ENCODE peak calls at places on chromosomes 13 and 19, in seven cellular contexts. A is upper lobe of right lung, N is GM23338, C is testis, E is thyroid gland, Y is HCT116, J is H1. U is an unnamed sample.

GRCh38 chr19:34364830-34365462 is at the start of gene GPI:
- DNase-seq in A (peak), N (peak), C (peak), E (peak), Y (no peak), J (peak), U (peak)

GRCh38 chr13:39321578-39321977 is 281.4 kb downstream of the LHFPL6 start:
- DNase-seq in A (no peak), N (no peak), C (no peak), E (no peak), Y (no peak), J (no peak), U (no peak)

GRCh38 chr13:104691765-104692164 is 1625.5 kb upstream of the SLC10A2 start:
- DNase-seq in A (no peak), N (no peak), C (no peak), E (no peak), Y (no peak), J (no peak), U (peak)

GRCh38 chr13:32098275-32098674 is 66.7 kb downstream of the FRY start:
- DNase-seq in A (no peak), N (no peak), C (no peak), E (no peak), Y (no peak), J (no peak), U (no peak)

GRCh38 chr13:30165791-30166190 is 141.6 kb downstream of the KATNAL1 start:
- DNase-seq in A (no peak), N (peak), C (no peak), E (no peak), Y (no peak), J (no peak), U (no peak)

GRCh38 chr13:67001363-67001762 is 228.8 kb downstream of the PCDH9 start:
- DNase-seq in A (no peak), N (peak), C (no peak), E (no peak), Y (no peak), J (no peak), U (no peak)

GRCh38 chr13:41842029-41842428 is 118.9 kb downstream of the VWA8 start:
- DNase-seq in A (no peak), N (no peak), C (no peak), E (no peak), Y (no peak), J (no peak), U (no peak)

GRCh38 chr19:11849264-11849615 is 714 bp downstream of the ZNF439 start:
- DNase-seq in A (no peak), N (peak), C (peak), E (peak), Y (no peak), J (no peak), U (peak)

GRCh38 chr13:50594276-50594970 is 249.1 kb downstream of the DLEU7 start:
- DNase-seq in A (no peak), N (peak), C (no peak), E (no peak), Y (no peak), J (no peak), U (peak)

GRCh38 chr13:50678464-50679162 is 164.9 kb downstream of the DLEU7 start:
- DNase-seq in A (no peak), N (no peak), C (peak), E (no peak), Y (peak), J (no peak), U (no peak)

GRCh38 chr13:62537593-62537992 is 1121.9 kb upstream of the PCDH20 start:
- DNase-seq in A (no peak), N (no peak), C (no peak), E (no peak), Y (no peak), J (no peak), U (no peak)

GRCh38 chr13:33963134-33963533 is 145.2 kb downstream of the RFC3 start:
- DNase-seq in A (no peak), N (no peak), C (no peak), E (no peak), Y (no peak), J (no peak), U (no peak)

GRCh38 chr13:39603424-39603947 is 493 bp upstream of the LHFPL6 start:
- DNase-seq in A (no peak), N (peak), C (peak), E (peak), Y (no peak), J (no peak), U (no peak)

GRCh38 chr13:50345804-50346203 is 330.6 kb downstream of the KCNRG start:
- DNase-seq in A (no peak), N (no peak), C (no peak), E (no peak), Y (no peak), J (no peak), U (no peak)

GRCh38 chr13:39269411-39269810 is 231.2 kb downstream of the NHLRC3 start:
- DNase-seq in A (no peak), N (no peak), C (no peak), E (no peak), Y (no peak), J (no peak), U (no peak)

GRCh38 chr13:25455146-25455545 is 83.4 kb downstream of the ATP8A2 start:
- DNase-seq in A (no peak), N (no peak), C (no peak), E (peak), Y (no peak), J (no peak), U (no peak)

GRCh38 chr19:35143231-35143715 is at the start of gene FXYD7:
- DNase-seq in A (no peak), N (peak), C (no peak), E (no peak), Y (no peak), J (no peak), U (no peak)

GRCh38 chr13:90233933-90234672 is 1113.4 kb upstream of the MIR17HG start:
- DNase-seq in A (no peak), N (no peak), C (no peak), E (no peak), Y (no peak), J (no peak), U (no peak)

GRCh38 chr13:51765142-51765515 is 38.8 kb downstream of the DHRS12 start:
- DNase-seq in A (no peak), N (no peak), C (no peak), E (no peak), Y (no peak), J (no peak), U (no peak)

GRCh38 chr19:40717325-40717879 is 490 bp downstream of the ITPKC start:
- DNase-seq in A (peak), N (no peak), C (peak), E (no peak), Y (no peak), J (no peak), U (no peak)

GRCh38 chr13:98326274-98326673 is 149.2 kb upstream of the RNF113B start:
- DNase-seq in A (no peak), N (no peak), C (no peak), E (no peak), Y (no peak), J (no peak), U (no peak)

GRCh38 chr13:54433511-54434206 is 1405.0 kb downstream of the OLFM4 start:
- DNase-seq in A (no peak), N (no peak), C (no peak), E (no peak), Y (no peak), J (no peak), U (no peak)

GRCh38 chr19:30219682-30220081 is 152.5 kb upstream of the ZNF536 start:
- DNase-seq in A (no peak), N (no peak), C (no peak), E (no peak), Y (no peak), J (no peak), U (no peak)
- H3K4me3 ChIP-seq in A (no peak), N (no peak), C (no peak), E (no peak), Y (no peak), J (no peak), U (no peak)

GRCh38 chr19:58555920-58556632 is 1.2 kb upstream of the CHMP2A start:
- DNase-seq in A (no peak), N (no peak), C (no peak), E (no peak), Y (no peak), J (no peak), U (no peak)
- H3K4me3 ChIP-seq in A (peak), N (no peak), C (no peak), E (no peak), Y (peak), J (no peak), U (no peak)

GRCh38 chr19:6476896-6477431 is 4.6 kb downstream of the DENND1C start:
- DNase-seq in A (no peak), N (no peak), C (no peak), E (no peak), Y (no peak), J (no peak), U (no peak)
- H3K4me3 ChIP-seq in A (peak), N (peak), C (peak), E (no peak), Y (no peak), J (peak), U (no peak)

DNA sequence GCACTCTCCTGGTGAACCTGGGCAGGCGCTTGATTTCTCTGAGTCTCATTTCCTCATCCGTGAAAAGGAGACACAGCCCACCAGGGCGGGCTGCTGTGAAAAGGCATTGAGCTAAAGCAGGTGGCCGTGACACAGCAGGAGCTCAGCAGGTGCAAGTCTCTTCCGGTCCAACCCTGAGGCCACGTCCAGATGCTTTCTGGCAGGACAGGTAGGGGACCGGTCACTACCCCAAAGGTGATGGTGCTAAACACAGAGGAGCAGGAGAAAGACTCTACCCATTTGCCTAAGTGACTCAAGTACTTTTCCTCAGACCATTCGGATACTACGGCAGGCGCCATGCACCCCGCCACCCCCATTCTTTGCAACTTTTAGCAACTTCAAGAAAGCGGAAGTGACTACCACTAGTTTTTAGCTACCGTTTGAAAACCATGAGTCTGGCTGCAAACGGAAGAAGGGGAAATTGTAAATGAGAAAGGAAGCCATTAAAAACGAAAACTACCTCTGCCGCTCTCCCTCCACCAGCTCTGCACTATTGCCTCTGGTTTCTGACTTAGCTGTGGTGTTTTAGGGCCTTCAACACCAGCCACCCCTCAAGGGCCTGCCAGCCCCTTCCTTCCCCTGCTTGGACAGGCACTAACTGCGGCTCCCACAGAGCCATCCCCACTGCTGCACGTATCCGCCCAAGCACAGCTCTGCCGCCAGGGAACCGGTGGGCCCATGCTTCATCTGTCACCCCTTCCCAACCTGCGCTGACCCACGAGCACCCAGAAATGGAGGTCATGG is 4.8 kb downstream of the PPP6R1 start:
- DNase-seq in A (peak), N (peak), C (no peak), E (no peak), Y (no peak), J (no peak), U (peak)
- H3K4me3 ChIP-seq in A (peak), N (peak), C (no peak), E (no peak), Y (no peak), J (no peak), U (peak)

GRCh38 chr19:19034204-19034624 is 811 bp downstream of the ARMC6 start:
- DNase-seq in A (peak), N (peak), C (peak), E (peak), Y (peak), J (peak), U (peak)
- H3K4me3 ChIP-seq in A (peak), N (peak), C (peak), E (peak), Y (peak), J (peak), U (peak)

DNA sequence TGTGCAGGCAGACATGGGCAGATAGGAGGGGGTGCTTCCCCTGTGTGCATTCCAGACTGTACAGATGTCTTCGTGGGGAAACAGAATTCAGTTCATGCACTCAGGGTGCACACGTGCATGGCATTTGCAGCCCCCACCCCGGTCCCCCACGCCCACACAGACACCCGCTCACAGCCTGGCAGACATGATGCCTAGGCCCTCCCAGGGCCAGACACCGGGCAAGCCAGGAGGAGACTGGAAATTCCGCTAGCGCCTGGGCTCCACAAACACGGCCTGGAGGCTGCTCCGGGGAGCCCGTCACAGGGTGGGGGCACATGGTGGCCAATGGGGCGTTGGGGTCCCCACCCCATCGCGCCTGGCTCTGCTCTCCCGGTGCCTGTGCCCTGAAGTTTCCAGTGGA is 3.5 kb downstream of the CILP2 start:
- DNase-seq in A (no peak), N (peak), C (no peak), E (no peak), Y (no peak), J (no peak), U (no peak)
- H3K4me3 ChIP-seq in A (no peak), N (no peak), C (peak), E (no peak), Y (no peak), J (no peak), U (no peak)

GRCh38 chr19:2240881-2241760 is 4.5 kb downstream of the SF3A2 start:
- DNase-seq in A (peak), N (no peak), C (peak), E (peak), Y (no peak), J (no peak), U (no peak)
- H3K4me3 ChIP-seq in A (peak), N (no peak), C (no peak), E (no peak), Y (no peak), J (no peak), U (no peak)

GRCh38 chr19:7874857-7875393 is 735 bp upstream of the PRR36 start:
- DNase-seq in A (no peak), N (peak), C (no peak), E (no peak), Y (no peak), J (no peak), U (no peak)
- H3K4me3 ChIP-seq in A (peak), N (peak), C (no peak), E (no peak), Y (peak), J (peak), U (peak)

U was measured in Jurkat, Clone E6-1.